ENCODE peak calls at places on chromosome 12, in seven cellular contexts. One of them, this sample, is unnamed.

GRCh38 chr12:132413931-132414588 is 75.9 kb upstream of the FBRSL1 start:
- DNase-seq in endothelial cell of umbilical vein: no peak
- DNase-seq in heart left ventricle: no peak
- DNase-seq in upper lobe of left lung: no peak
- DNase-seq in lung: no peak
- DNase-seq in body of pancreas: no peak
- DNase-seq in Peyer's patch: no peak
- DNase-seq in this sample: no peak

GRCh38 chr12:106739815-106740552 is 34.5 kb upstream of the RIC8B start:
- DNase-seq in upper lobe of left lung: no peak
- DNase-seq in lung: no peak
- DNase-seq in body of pancreas: no peak
- DNase-seq in Peyer's patch: no peak
- DNase-seq in heart left ventricle: no peak
- DNase-seq in endothelial cell of umbilical vein: no peak
- DNase-seq in this sample: no peak

GRCh38 chr12:22700126-22700525 is 75.2 kb downstream of the ETNK1 start:
- DNase-seq in lung: no peak
- DNase-seq in heart left ventricle: no peak
- DNase-seq in endothelial cell of umbilical vein: peak; percentile 53
- DNase-seq in upper lobe of left lung: no peak
- DNase-seq in Peyer's patch: no peak
- DNase-seq in body of pancreas: no peak
- DNase-seq in this sample: no peak

GRCh38 chr12:106774808-106775524 is 484 bp downstream of the RIC8B start:
- DNase-seq in endothelial cell of umbilical vein: peak; percentile 16
- DNase-seq in body of pancreas: no peak
- DNase-seq in heart left ventricle: no peak
- DNase-seq in lung: no peak
- DNase-seq in upper lobe of left lung: no peak
- DNase-seq in Peyer's patch: no peak
- DNase-seq in this sample: no peak

GRCh38 chr12:5956987-5957386 is 11.9 kb upstream of the ANO2 start:
- DNase-seq in body of pancreas: no peak
- DNase-seq in upper lobe of left lung: no peak
- DNase-seq in heart left ventricle: no peak
- DNase-seq in lung: no peak
- DNase-seq in Peyer's patch: no peak
- DNase-seq in endothelial cell of umbilical vein: no peak
- DNase-seq in this sample: no peak

GRCh38 chr12:78418919-78419318 is 445.7 kb upstream of the SYT1 start:
- DNase-seq in heart left ventricle: no peak
- DNase-seq in Peyer's patch: no peak
- DNase-seq in endothelial cell of umbilical vein: no peak
- DNase-seq in body of pancreas: no peak
- DNase-seq in lung: no peak
- DNase-seq in upper lobe of left lung: no peak
- DNase-seq in this sample: no peak

GRCh38 chr12:112179936-112180335 is 54.6 kb downstream of the TRAFD1 start:
- DNase-seq in endothelial cell of umbilical vein: no peak
- DNase-seq in heart left ventricle: no peak
- DNase-seq in body of pancreas: no peak
- DNase-seq in upper lobe of left lung: no peak
- DNase-seq in Peyer's patch: no peak
- DNase-seq in lung: no peak
- DNase-seq in this sample: no peak

GRCh38 chr12:31119531-31120211 is 46.0 kb downstream of the DDX11 start:
- DNase-seq in endothelial cell of umbilical vein: no peak
- DNase-seq in Peyer's patch: no peak
- DNase-seq in upper lobe of left lung: no peak
- DNase-seq in lung: no peak
- DNase-seq in heart left ventricle: no peak
- DNase-seq in body of pancreas: no peak
- DNase-seq in this sample: no peak

GRCh38 chr12:14326699-14327098 is 38.8 kb upstream of the ATF7IP start:
- DNase-seq in heart left ventricle: no peak
- DNase-seq in endothelial cell of umbilical vein: no peak
- DNase-seq in lung: no peak
- DNase-seq in body of pancreas: no peak
- DNase-seq in Peyer's patch: no peak
- DNase-seq in upper lobe of left lung: no peak
- DNase-seq in this sample: no peak

GRCh38 chr12:114851981-114852380 is 168.0 kb upstream of the TBX3 start:
- DNase-seq in endothelial cell of umbilical vein: no peak
- DNase-seq in Peyer's patch: no peak
- DNase-seq in body of pancreas: no peak
- DNase-seq in heart left ventricle: no peak
- DNase-seq in upper lobe of left lung: no peak
- DNase-seq in lung: no peak
- DNase-seq in this sample: no peak

GRCh38 chr12:538731-539539 is 79.2 kb downstream of the B4GALNT3 start:
- DNase-seq in lung: peak; percentile 52
- DNase-seq in heart left ventricle: peak; percentile 78
- DNase-seq in body of pancreas: peak; percentile 79
- DNase-seq in upper lobe of left lung: peak; percentile 59
- DNase-seq in endothelial cell of umbilical vein: peak; percentile 80
- DNase-seq in Peyer's patch: peak; percentile 86
- DNase-seq in this sample: no peak

GRCh38 chr12:3747976-3748619 is 4.8 kb downstream of the CRACR2A start:
- DNase-seq in body of pancreas: no peak
- DNase-seq in upper lobe of left lung: no peak
- DNase-seq in lung: no peak
- DNase-seq in heart left ventricle: no peak
- DNase-seq in Peyer's patch: no peak
- DNase-seq in endothelial cell of umbilical vein: no peak
- DNase-seq in this sample: peak; percentile 64

GRCh38 chr12:111457071-111457470 is 51.3 kb downstream of the SH2B3 start:
- DNase-seq in Peyer's patch: no peak
- DNase-seq in heart left ventricle: no peak
- DNase-seq in lung: no peak
- DNase-seq in upper lobe of left lung: no peak
- DNase-seq in body of pancreas: no peak
- DNase-seq in endothelial cell of umbilical vein: no peak
- DNase-seq in this sample: no peak

GRCh38 chr12:38949363-38949762 is 44.0 kb upstream of the CPNE8 start:
- DNase-seq in upper lobe of left lung: no peak
- DNase-seq in Peyer's patch: no peak
- DNase-seq in endothelial cell of umbilical vein: no peak
- DNase-seq in body of pancreas: no peak
- DNase-seq in lung: no peak
- DNase-seq in heart left ventricle: no peak
- DNase-seq in this sample: no peak

GRCh38 chr12:96710127-96710745 is 196.8 kb upstream of the NEDD1 start:
- DNase-seq in lung: no peak
- DNase-seq in endothelial cell of umbilical vein: no peak
- DNase-seq in upper lobe of left lung: no peak
- DNase-seq in body of pancreas: no peak
- DNase-seq in Peyer's patch: no peak
- DNase-seq in heart left ventricle: no peak
- DNase-seq in this sample: no peak

GRCh38 chr12:130953783-130954543 is at the start of gene ADGRD1:
- DNase-seq in endothelial cell of umbilical vein: no peak
- DNase-seq in upper lobe of left lung: peak; percentile 81
- DNase-seq in heart left ventricle: peak; percentile 86
- DNase-seq in Peyer's patch: no peak
- DNase-seq in lung: peak; percentile 81
- DNase-seq in body of pancreas: peak; percentile 73
- DNase-seq in this sample: no peak

GRCh38 chr12:98869886-98870285 is 224.8 kb downstream of the APAF1 start:
- DNase-seq in body of pancreas: no peak
- DNase-seq in Peyer's patch: no peak
- DNase-seq in lung: no peak
- DNase-seq in endothelial cell of umbilical vein: no peak
- DNase-seq in upper lobe of left lung: no peak
- DNase-seq in heart left ventricle: no peak
- DNase-seq in this sample: no peak
- H3K27ac ChIP-seq in body of pancreas: no peak overlapping the region
- H3K27ac ChIP-seq in Peyer's patch: no peak overlapping the region
- H3K27ac ChIP-seq in lung: no peak overlapping the region
- H3K27ac ChIP-seq in endothelial cell of umbilical vein: no peak overlapping the region
- H3K27ac ChIP-seq in upper lobe of left lung: no peak overlapping the region
- H3K27ac ChIP-seq in heart left ventricle: no peak overlapping the region
- H3K27ac ChIP-seq in this sample: no peak overlapping the region

GRCh38 chr12:104546575-104546974 is 89.8 kb downstream of the CHST11 start:
- DNase-seq in heart left ventricle: no peak
- DNase-seq in upper lobe of left lung: peak; percentile 53
- DNase-seq in endothelial cell of umbilical vein: peak; percentile 13
- DNase-seq in lung: peak; percentile 33
- DNase-seq in body of pancreas: peak; percentile 33
- DNase-seq in Peyer's patch: no peak
- DNase-seq in this sample: no peak
- H3K4me1 ChIP-seq in heart left ventricle: no peaks in the 10 kb centered on the region
- H3K4me1 ChIP-seq in upper lobe of left lung: peaks cover 15% of the 10 kb centered on the region
- H3K4me1 ChIP-seq in endothelial cell of umbilical vein: peaks cover 3% of the 10 kb centered on the region
- H3K4me1 ChIP-seq in lung: peaks cover 5% of the 10 kb centered on the region
- H3K4me1 ChIP-seq in body of pancreas: no peaks in the 10 kb centered on the region
- H3K4me1 ChIP-seq in Peyer's patch: no peaks in the 10 kb centered on the region
- H3K4me1 ChIP-seq in this sample: no peaks in the 10 kb centered on the region

GRCh38 chr12:95532851-95533250 is 18.4 kb downstream of the USP44 start:
- DNase-seq in body of pancreas: no peak
- DNase-seq in Peyer's patch: no peak
- DNase-seq in lung: no peak
- DNase-seq in endothelial cell of umbilical vein: no peak
- DNase-seq in upper lobe of left lung: no peak
- DNase-seq in heart left ventricle: no peak
- DNase-seq in this sample: no peak
- H3K27ac ChIP-seq in body of pancreas: no peak overlapping the region
- H3K27ac ChIP-seq in Peyer's patch: no peak overlapping the region
- H3K27ac ChIP-seq in lung: no peak overlapping the region
- H3K27ac ChIP-seq in endothelial cell of umbilical vein: no peak overlapping the region
- H3K27ac ChIP-seq in upper lobe of left lung: no peak overlapping the region
- H3K27ac ChIP-seq in heart left ventricle: no peak overlapping the region
- H3K27ac ChIP-seq in this sample: no peak overlapping the region

DNA sequence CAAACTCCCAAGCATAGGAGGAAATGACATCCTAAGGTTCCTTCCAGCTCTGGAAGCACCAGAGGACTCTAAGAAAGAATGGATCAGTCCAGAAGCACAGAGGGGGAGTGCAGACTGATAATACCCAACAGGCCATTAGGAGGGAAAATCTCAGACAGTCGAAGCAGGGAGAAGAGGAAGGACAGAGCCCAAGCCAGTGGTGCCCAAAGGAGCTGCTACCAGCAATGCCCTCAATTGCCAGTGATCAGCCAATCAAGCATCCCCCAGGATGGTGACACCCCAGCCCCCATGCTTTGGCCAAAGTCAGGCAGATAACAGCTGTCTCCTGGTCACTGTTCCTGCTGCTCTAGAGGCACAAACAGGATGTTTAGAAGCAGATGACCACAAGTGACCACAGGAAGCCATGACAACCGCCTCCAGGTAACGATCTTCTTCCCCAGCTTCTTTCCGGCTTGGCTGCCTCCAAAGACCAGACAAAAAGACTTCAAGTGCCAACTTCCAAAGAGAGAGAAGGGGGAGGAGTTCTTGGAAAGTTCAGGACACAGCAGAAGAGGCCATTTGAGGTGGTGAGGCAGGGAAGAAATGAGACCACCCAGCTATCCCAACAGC is 16.2 kb downstream of the PXN start:
- DNase-seq in heart left ventricle: no peak
- DNase-seq in body of pancreas: no peak
- DNase-seq in upper lobe of left lung: peak; percentile 63
- DNase-seq in Peyer's patch: no peak
- DNase-seq in lung: no peak
- DNase-seq in endothelial cell of umbilical vein: peak; percentile 14
- DNase-seq in this sample: no peak
- H3K4me1 ChIP-seq in heart left ventricle: peaks cover 68% of the 10 kb centered on the region
- H3K4me1 ChIP-seq in body of pancreas: peaks cover 30% of the 10 kb centered on the region
- H3K4me1 ChIP-seq in upper lobe of left lung: peaks cover 82% of the 10 kb centered on the region
- H3K4me1 ChIP-seq in Peyer's patch: no peaks in the 10 kb centered on the region
- H3K4me1 ChIP-seq in lung: peaks cover 25% of the 10 kb centered on the region
- H3K4me1 ChIP-seq in endothelial cell of umbilical vein: peaks cover 64% of the 10 kb centered on the region
- H3K4me1 ChIP-seq in this sample: peaks cover 2% of the 10 kb centered on the region

GRCh38 chr12:50600364-50600763 is 95.6 kb downstream of the DIP2B start:
- DNase-seq in lung: no peak
- DNase-seq in upper lobe of left lung: no peak
- DNase-seq in body of pancreas: no peak
- DNase-seq in heart left ventricle: no peak
- DNase-seq in Peyer's patch: no peak
- DNase-seq in endothelial cell of umbilical vein: no peak
- DNase-seq in this sample: no peak
- H3K27ac ChIP-seq in lung: no peak overlapping the region
- H3K27ac ChIP-seq in upper lobe of left lung: no peak overlapping the region
- H3K27ac ChIP-seq in body of pancreas: no peak overlapping the region
- H3K27ac ChIP-seq in heart left ventricle: no peak overlapping the region
- H3K27ac ChIP-seq in Peyer's patch: no peak overlapping the region
- H3K27ac ChIP-seq in endothelial cell of umbilical vein: no peak overlapping the region
- H3K27ac ChIP-seq in this sample: no peak overlapping the region

DNA sequence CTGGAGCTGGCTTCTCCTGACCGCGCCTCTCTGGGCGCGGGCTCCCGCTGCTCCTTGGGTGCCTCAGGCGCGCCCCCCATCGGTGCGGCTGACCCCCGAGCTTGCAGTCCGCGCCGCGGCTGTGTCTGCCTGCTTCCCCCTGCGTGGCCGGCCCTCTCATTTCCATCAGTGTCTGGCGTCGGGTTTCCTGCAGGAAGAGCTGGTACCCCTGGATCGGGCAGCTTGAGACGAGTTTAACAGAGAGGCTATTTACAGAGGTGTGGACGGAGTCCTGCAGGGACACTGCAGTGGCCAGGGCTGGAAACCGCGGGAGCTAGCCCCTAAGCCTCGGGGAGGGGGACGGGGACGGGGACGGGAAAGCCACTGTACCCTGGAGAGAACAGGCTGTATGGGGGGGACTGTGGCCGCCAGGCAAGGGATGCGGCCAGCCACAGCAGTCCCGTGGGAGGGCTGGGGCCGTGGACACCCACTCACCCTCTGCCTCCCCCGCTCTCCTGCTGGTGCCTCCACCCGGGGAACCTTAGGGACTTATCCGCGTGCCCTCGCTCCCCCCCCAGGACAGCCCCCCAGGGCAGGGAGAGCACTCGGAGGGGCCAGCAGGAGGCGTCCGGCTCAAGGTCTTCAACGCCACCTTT is 3.7 kb upstream of the CACNA2D4 start:
- DNase-seq in Peyer's patch: peak; percentile 56
- DNase-seq in lung: peak; percentile 25
- DNase-seq in heart left ventricle: no peak
- DNase-seq in endothelial cell of umbilical vein: no peak
- DNase-seq in upper lobe of left lung: peak; percentile 57
- DNase-seq in body of pancreas: peak; percentile 48
- DNase-seq in this sample: no peak
- H3K4me1 ChIP-seq in Peyer's patch: no peaks in the 10 kb centered on the region
- H3K4me1 ChIP-seq in lung: peaks cover under 1% of the 10 kb centered on the region
- H3K4me1 ChIP-seq in heart left ventricle: peaks cover 11% of the 10 kb centered on the region
- H3K4me1 ChIP-seq in endothelial cell of umbilical vein: no peaks in the 10 kb centered on the region
- H3K4me1 ChIP-seq in upper lobe of left lung: no peaks in the 10 kb centered on the region
- H3K4me1 ChIP-seq in body of pancreas: no peaks in the 10 kb centered on the region
- H3K4me1 ChIP-seq in this sample: no peaks in the 10 kb centered on the region

This sample was measured in breast epithelium.